ENCODE peak calls at places on chromosome 5, in nine cellular contexts. One of them, this sample, is unnamed.

GRCh38 chr5:80070338-80071056 is 35.3 kb downstream of the THBS4 start:
- DNase-seq in Ammon's horn: no peak
- DNase-seq in natural killer cell: no peak
- DNase-seq in brain microvascular endothelial cell: no peak
- DNase-seq in progenitor cell of endocrine pancreas: no peak
- DNase-seq in T-helper 17 cell: no peak
- DNase-seq in neuronal stem cell: no peak
- DNase-seq in GM10248: no peak
- DNase-seq in GDM1: no peak
- DNase-seq in this sample: no peak

GRCh38 chr5:59299006-59299405 is 594.5 kb downstream of the PDE4D start:
- DNase-seq in neuronal stem cell: no peak
- DNase-seq in T-helper 17 cell: no peak
- DNase-seq in brain microvascular endothelial cell: no peak
- DNase-seq in natural killer cell: no peak
- DNase-seq in progenitor cell of endocrine pancreas: no peak
- DNase-seq in Ammon's horn: no peak
- DNase-seq in GDM1: no peak
- DNase-seq in GM10248: no peak
- DNase-seq in this sample: no peak

GRCh38 chr5:113989278-113989912 is 372.5 kb upstream of the KCNN2 start:
- DNase-seq in GDM1: no peak
- DNase-seq in brain microvascular endothelial cell: no peak
- DNase-seq in Ammon's horn: no peak
- DNase-seq in GM10248: no peak
- DNase-seq in progenitor cell of endocrine pancreas: no peak
- DNase-seq in T-helper 17 cell: no peak
- DNase-seq in neuronal stem cell: no peak
- DNase-seq in natural killer cell: no peak
- DNase-seq in this sample: no peak

GRCh38 chr5:68409259-68409658 is 193.7 kb downstream of the PIK3R1 start:
- DNase-seq in Ammon's horn: no peak
- DNase-seq in GDM1: no peak
- DNase-seq in T-helper 17 cell: no peak
- DNase-seq in natural killer cell: no peak
- DNase-seq in progenitor cell of endocrine pancreas: no peak
- DNase-seq in GM10248: no peak
- DNase-seq in brain microvascular endothelial cell: peak
- DNase-seq in neuronal stem cell: no peak
- DNase-seq in this sample: peak

GRCh38 chr5:35826561-35826960 is 30.1 kb upstream of the IL7R start:
- DNase-seq in GM10248: no peak
- DNase-seq in T-helper 17 cell: no peak
- DNase-seq in Ammon's horn: no peak
- DNase-seq in neuronal stem cell: no peak
- DNase-seq in progenitor cell of endocrine pancreas: no peak
- DNase-seq in brain microvascular endothelial cell: no peak
- DNase-seq in GDM1: no peak
- DNase-seq in natural killer cell: no peak
- DNase-seq in this sample: no peak

GRCh38 chr5:14628346-14628745 is 36.2 kb upstream of the OTULIN start:
- DNase-seq in GDM1: peak
- DNase-seq in GM10248: peak
- DNase-seq in progenitor cell of endocrine pancreas: peak
- DNase-seq in Ammon's horn: peak
- DNase-seq in neuronal stem cell: peak
- DNase-seq in T-helper 17 cell: peak
- DNase-seq in natural killer cell: no peak
- DNase-seq in brain microvascular endothelial cell: peak
- DNase-seq in this sample: peak

GRCh38 chr5:52895070-52895469 is 94.1 kb upstream of the ITGA2 start:
- DNase-seq in progenitor cell of endocrine pancreas: no peak
- DNase-seq in GDM1: no peak
- DNase-seq in neuronal stem cell: no peak
- DNase-seq in natural killer cell: no peak
- DNase-seq in GM10248: no peak
- DNase-seq in Ammon's horn: no peak
- DNase-seq in T-helper 17 cell: no peak
- DNase-seq in brain microvascular endothelial cell: no peak
- DNase-seq in this sample: no peak

GRCh38 chr5:9340095-9340494 is 205.8 kb downstream of the SEMA5A start:
- DNase-seq in T-helper 17 cell: no peak
- DNase-seq in neuronal stem cell: no peak
- DNase-seq in Ammon's horn: no peak
- DNase-seq in GDM1: no peak
- DNase-seq in brain microvascular endothelial cell: no peak
- DNase-seq in GM10248: no peak
- DNase-seq in progenitor cell of endocrine pancreas: no peak
- DNase-seq in natural killer cell: no peak
- DNase-seq in this sample: no peak

GRCh38 chr5:113266227-113266912 is 168.4 kb downstream of the TSSK1B start:
- DNase-seq in progenitor cell of endocrine pancreas: no peak
- DNase-seq in neuronal stem cell: no peak
- DNase-seq in natural killer cell: no peak
- DNase-seq in T-helper 17 cell: no peak
- DNase-seq in GM10248: no peak
- DNase-seq in GDM1: no peak
- DNase-seq in brain microvascular endothelial cell: no peak
- DNase-seq in Ammon's horn: no peak
- DNase-seq in this sample: peak

GRCh38 chr5:93675458-93676450 is 65.6 kb downstream of the POU5F2 start:
- DNase-seq in natural killer cell: no peak
- DNase-seq in progenitor cell of endocrine pancreas: no peak
- DNase-seq in brain microvascular endothelial cell: no peak
- DNase-seq in GDM1: no peak
- DNase-seq in Ammon's horn: no peak
- DNase-seq in T-helper 17 cell: no peak
- DNase-seq in GM10248: no peak
- DNase-seq in neuronal stem cell: no peak
- DNase-seq in this sample: no peak

GRCh38 chr5:173217626-173218397 is 17.2 kb downstream of the NKX2-5 start:
- DNase-seq in GDM1: no peak
- DNase-seq in progenitor cell of endocrine pancreas: no peak
- DNase-seq in brain microvascular endothelial cell: no peak
- DNase-seq in neuronal stem cell: no peak
- DNase-seq in T-helper 17 cell: no peak
- DNase-seq in natural killer cell: no peak
- DNase-seq in GM10248: no peak
- DNase-seq in Ammon's horn: no peak
- DNase-seq in this sample: no peak

GRCh38 chr5:171309276-171309525 is 153 bp downstream of the TLX3 start:
- DNase-seq in T-helper 17 cell: no peak
- DNase-seq in progenitor cell of endocrine pancreas: no peak
- DNase-seq in GM10248: no peak
- DNase-seq in natural killer cell: no peak
- DNase-seq in brain microvascular endothelial cell: no peak
- DNase-seq in neuronal stem cell: no peak
- DNase-seq in Ammon's horn: no peak
- DNase-seq in GDM1: no peak
- DNase-seq in this sample: no peak

GRCh38 chr5:133227082-133227481 is 175.3 kb downstream of the HSPA4 start:
- DNase-seq in brain microvascular endothelial cell: no peak
- DNase-seq in neuronal stem cell: no peak
- DNase-seq in progenitor cell of endocrine pancreas: no peak
- DNase-seq in Ammon's horn: no peak
- DNase-seq in GDM1: no peak
- DNase-seq in natural killer cell: no peak
- DNase-seq in GM10248: no peak
- DNase-seq in T-helper 17 cell: no peak
- DNase-seq in this sample: no peak

GRCh38 chr5:125281662-125282061 is 535.2 kb upstream of the ZNF608 start:
- DNase-seq in T-helper 17 cell: no peak
- DNase-seq in brain microvascular endothelial cell: no peak
- DNase-seq in Ammon's horn: no peak
- DNase-seq in progenitor cell of endocrine pancreas: no peak
- DNase-seq in neuronal stem cell: no peak
- DNase-seq in GDM1: no peak
- DNase-seq in GM10248: no peak
- DNase-seq in natural killer cell: no peak
- DNase-seq in this sample: no peak